ENCODE peak calls at places on chromosomes 1 and 21, in six cellular contexts. J is AG08395; T is stimulated activated CD8-positive, alpha-beta memory T cell treated with anti-CD3 and anti-CD28 coated beads, Interleukin-12 subunit alpha, Interleukin-12 subunit beta, amount 100 ng/mL, for 1 hour; L is progenitor cell of endocrine pancreas; W is fibroblast of lung; O is nucleus accumbens. I is an unnamed sample.

GRCh38 chr1:56773341-56774066 is 45.7 kb downstream of the FYB2 start:
- DNase-seq in J (peak; percentile 13), T (no peak), L (no peak), W (no peak), O (no peak), I (no peak)

GRCh38 chr1:225846331-225847310 is 35.6 kb downstream of the TMEM63A start:
- DNase-seq in J (no peak), T (no peak), L (no peak), W (no peak), O (no peak), I (no peak)

GRCh38 chr1:30929944-30930525 is 21.5 kb upstream of the SDC3 start:
- DNase-seq in J (no peak), T (no peak), L (no peak), W (no peak), O (no peak), I (no peak)

GRCh38 chr1:43799656-43800629 is 92.6 kb downstream of the ST3GAL3 start:
- DNase-seq in J (peak; percentile 84), T (no peak), L (no peak), W (peak; percentile 93), O (no peak), I (no peak)

GRCh38 chr1:156462954-156463795 is 37.4 kb downstream of the MEF2D start:
- DNase-seq in J (no peak), T (no peak), L (no peak), W (no peak), O (no peak), I (no peak)

GRCh38 chr1:51636765-51637522 is 20.1 kb downstream of the OSBPL9 start:
- DNase-seq in J (peak; percentile 31), T (no peak), L (no peak), W (peak; percentile 82), O (no peak), I (no peak)

GRCh38 chr1:19079983-19080472 is 123.6 kb upstream of the IFFO2 start:
- DNase-seq in J (no peak), T (no peak), L (no peak), W (no peak), O (no peak), I (no peak)

GRCh38 chr1:6222644-6223043 is 13.1 kb downstream of the ICMT start:
- DNase-seq in J (no peak), T (no peak), L (no peak), W (peak; percentile 72), O (no peak), I (no peak)

GRCh38 chr21:36966846-36967657 is 583 bp upstream of the HLCS start:
- DNase-seq in J (peak; percentile 3), T (no peak), L (no peak), W (peak; percentile 20), O (no peak), I (no peak)

GRCh38 chr21:46187814-46188213 is 3.6 kb upstream of the SPATC1L start:
- DNase-seq in J (no peak), T (no peak), L (no peak), W (no peak), O (no peak), I (no peak)

GRCh38 chr1:231590453-231591198 is 36.0 kb upstream of the DISC1 start:
- DNase-seq in J (peak; percentile 63), T (no peak), L (no peak), W (peak; percentile 75), O (no peak), I (no peak)

GRCh38 chr1:218481116-218481775 is 136.1 kb downstream of the TGFB2 start:
- DNase-seq in J (no peak), T (no peak), L (no peak), W (no peak), O (no peak), I (no peak)

GRCh38 chr1:53025034-53025777 is 36.8 kb upstream of the PODN start:
- DNase-seq in J (peak; percentile 76), T (no peak), L (no peak), W (peak; percentile 93), O (no peak), I (no peak)

GRCh38 chr1:42830631-42831030 is 13.4 kb upstream of the SVBP start:
- DNase-seq in J (no peak), T (no peak), L (no peak), W (no peak), O (no peak), I (no peak)

GRCh38 chr1:147804942-147805723 is 44.7 kb upstream of the GJA5 start:
- DNase-seq in J (no peak), T (no peak), L (no peak), W (no peak), O (no peak), I (no peak)

GRCh38 chr1:150549496-150550221 is 451 bp downstream of the ADAMTSL4 start:
- DNase-seq in J (peak; percentile 64), T (no peak), L (no peak), W (no peak), O (no peak), I (no peak)

GRCh38 chr1:36369061-36369470 is 16.7 kb downstream of the STK40 start:
- DNase-seq in J (peak; percentile 80), T (peak; percentile 81), L (peak; percentile 81), W (peak; percentile 63), O (no peak), I (peak; percentile 24)

GRCh38 chr1:41627491-41628280 is 143.2 kb upstream of the EDN2 start:
- DNase-seq in J (no peak), T (no peak), L (no peak), W (no peak), O (no peak), I (no peak)

GRCh38 chr1:78825561-78825960 is 175.9 kb downstream of the IFI44 start:
- DNase-seq in J (no peak), T (no peak), L (no peak), W (peak; percentile 38), O (no peak), I (no peak)

GRCh38 chr1:204301171-204301957 is 58.4 kb downstream of the PLEKHA6 start:
- DNase-seq in J (no peak), T (no peak), L (no peak), W (no peak), O (no peak), I (no peak)

GRCh38 chr1:65001238-65001792 is 35.0 kb upstream of the JAK1 start:
- DNase-seq in J (peak; percentile 82), T (peak; percentile 62), L (no peak), W (peak; percentile 67), O (no peak), I (no peak)

GRCh38 chr1:92031281-92032110 is 1.7 kb downstream of the EPHX4 start:
- DNase-seq in J (no peak), T (no peak), L (no peak), W (no peak), O (no peak), I (no peak)

I was measured in amygdala.